ENCODE peak calls at places on chromosomes 7 and 10, in nine cellular contexts. I is ureter, R is ecto neural progenitor cell, E is HT-29, B is GM04504, A is AG04450, T is HL-60, G is COR-L47, L is KBM-7. Q is an unnamed sample.
A peak's percentile ranks its signal among the peaks of the same experiment; 100 is the strongest.

GRCh38 chr7:4205828-4206227 is 476.3 kb upstream of the FOXK1 start:
- DNase-seq in I (no peak), R (no peak), E (no peak), A (no peak), L (no peak), B (no peak), T (no peak), G (no peak), Q (no peak)

GRCh38 chr7:33904680-33905388 is 505 bp upstream of the BMPER start:
- DNase-seq in R (peak; percentile 73), B (no peak), L (peak; percentile 42), G (no peak), E (no peak), A (no peak), I (no peak), T (no peak), Q (no peak)

GRCh38 chr10:123146013-123146891 is 1.7 kb upstream of the HMX2 start:
- DNase-seq in A (no peak), G (no peak), L (no peak), T (no peak), E (no peak), R (peak; percentile 62), I (no peak), B (no peak), Q (no peak)

GRCh38 chr7:14604606-14605005 is 297.9 kb downstream of the DGKB start:
- DNase-seq in T (no peak), B (peak; percentile 42), G (no peak), A (no peak), I (no peak), R (no peak), L (no peak), E (no peak), Q (no peak)

GRCh38 chr7:522071-522937 is 2.7 kb upstream of the PDGFA start:
- DNase-seq in I (no peak), E (peak; percentile 63), A (no peak), L (peak; percentile 41), B (no peak), T (no peak), G (peak; percentile 31), R (no peak), Q (no peak)

GRCh38 chr7:121228779-121229178 is 100.0 kb upstream of the WNT16 start:
- DNase-seq in I (no peak), G (no peak), L (no peak), R (no peak), A (no peak), B (no peak), E (no peak), T (no peak), Q (no peak)

GRCh38 chr10:75404335-75405200 is 3.0 kb upstream of the ZNF503 start:
- DNase-seq in G (peak; percentile 43), E (peak; percentile 30), I (peak; percentile 55), T (no peak), R (peak; percentile 79), L (no peak), B (no peak), A (no peak), Q (no peak)

GRCh38 chr10:35334297-35334696 is 2.0 kb upstream of the CCNY start:
- DNase-seq in I (no peak), G (no peak), A (no peak), R (no peak), B (no peak), L (no peak), T (no peak), E (no peak), Q (no peak)

GRCh38 chr7:69934475-69934903 is 336.2 kb downstream of the AUTS2 start:
- DNase-seq in G (peak; percentile 98), R (no peak), B (no peak), E (no peak), I (no peak), A (no peak), L (no peak), T (no peak), Q (no peak)

GRCh38 chr7:41333506-41333905 is 369.4 kb downstream of the INHBA start:
- DNase-seq in R (no peak), I (no peak), T (no peak), L (no peak), B (no peak), G (no peak), E (no peak), A (peak; percentile 47), Q (no peak)

GRCh38 chr7:116242759-116243158 is 32.4 kb downstream of the TES start:
- DNase-seq in I (no peak), E (no peak), T (no peak), B (no peak), R (no peak), A (no peak), L (no peak), G (no peak), Q (no peak)

GRCh38 chr7:28990200-28990960 is 32.2 kb upstream of the TRIL start:
- DNase-seq in L (no peak), G (no peak), A (no peak), B (no peak), T (no peak), R (peak; percentile 54), I (no peak), E (no peak), Q (no peak)

GRCh38 chr10:34514290-34514689 is 300.8 kb downstream of the PARD3 start:
- DNase-seq in R (no peak), G (no peak), A (no peak), L (no peak), I (no peak), E (no peak), T (no peak), B (no peak), Q (no peak)

GRCh38 chr7:155811560-155811894 is 736 bp downstream of the SHH start:
- DNase-seq in L (no peak), R (peak; percentile 43), E (peak; percentile 79), B (no peak), G (no peak), A (no peak), T (no peak), I (no peak), Q (no peak)

GRCh38 chr7:91973632-91974031 is 33.0 kb downstream of the AKAP9 start:
- DNase-seq in G (no peak), B (no peak), R (no peak), T (no peak), I (no peak), A (no peak), E (no peak), L (no peak), Q (no peak)

GRCh38 chr10:129168660-129169059 is 298.4 kb upstream of the MGMT start:
- DNase-seq in B (no peak), G (no peak), A (no peak), E (no peak), R (no peak), T (no peak), I (no peak), L (no peak), Q (no peak)

GRCh38 chr10:132503581-132504421 is 33.8 kb upstream of the INPP5A start:
- DNase-seq in R (no peak), I (no peak), E (no peak), B (no peak), A (no peak), T (no peak), L (no peak), G (no peak), Q (no peak)

GRCh38 chr10:60524541-60524940 is 134.9 kb upstream of the ANK3 start:
- DNase-seq in B (no peak), E (no peak), G (no peak), T (no peak), L (no peak), A (peak; percentile 20), R (no peak), I (no peak), Q (no peak)

GRCh38 chr7:19754521-19755116 is 18.8 kb downstream of the TMEM196 start:
- DNase-seq in E (peak; percentile 88), G (peak; percentile 42), A (no peak), T (no peak), I (no peak), B (peak; percentile 14), R (no peak), L (peak; percentile 88), Q (no peak)

GRCh38 chr7:99359465-99360154 is 14.9 kb upstream of the ARPC1B start:
- DNase-seq in L (no peak), R (no peak), I (no peak), A (no peak), T (no peak), G (no peak), E (no peak), B (no peak), Q (no peak)

GRCh38 chr7:116984917-116985316 is 31.6 kb downstream of the ST7 start:
- DNase-seq in G (peak; percentile 34), B (no peak), R (no peak), T (no peak), I (no peak), L (peak; percentile 40), E (peak; percentile 54), A (no peak), Q (no peak)

GRCh38 chr10:13006037-13006436 is 4.5 kb upstream of the CCDC3 start:
- DNase-seq in E (no peak), R (no peak), G (no peak), A (no peak), B (no peak), I (no peak), L (no peak), T (no peak), Q (no peak)

GRCh38 chr10:125049216-125049903 is 107.4 kb downstream of the ZRANB1 start:
- DNase-seq in L (no peak), B (no peak), I (no peak), G (no peak), A (no peak), R (no peak), T (no peak), E (no peak), Q (no peak)

GRCh38 chr10:82464419-82464818 is 589.4 kb downstream of the NRG3 start:
- DNase-seq in B (no peak), I (no peak), L (no peak), T (no peak), E (no peak), G (no peak), A (no peak), R (no peak), Q (no peak)

GRCh38 chr7:30309302-30309701 is 24.9 kb downstream of the ZNRF2 start:
- DNase-seq in G (no peak), A (no peak), R (no peak), E (no peak), L (no peak), B (no peak), T (no peak), I (no peak), Q (no peak)